ENCODE peak calls at places on chromosomes 4 and X, in ten cellular contexts. O is GM06990; R is HT-29; B is mucosa of descending colon; S is amniotic stem cell; G is ureter; H is activated naive CD8-positive, alpha-beta T cell treated with anti-CD3 and anti-CD28 coated beads, Interleukin-2, amount 10 ng/mL, durations not matched to agents 7 days and 5 days; Q is RKO; A is H7; T is AG08395. W is an unnamed sample.
A peak's percentile ranks its signal among the peaks of the same experiment; 100 is the strongest.

GRCh38 chr4:52843958-52844357 is 18.2 kb upstream of the RASL11B start:
- DNase-seq in A (no peak), S (no peak), R (no peak), T (no peak), B (no peak), G (no peak), H (no peak), Q (no peak), O (no peak), W (no peak)

GRCh38 chr4:1809754-1810502 is 16.8 kb downstream of the FGFR3 start:
- DNase-seq in R (peak; percentile 86), H (peak; percentile 86), B (peak; percentile 85), Q (peak; percentile 64), A (peak; percentile 99), G (peak; percentile 74), O (peak; percentile 76), T (peak; percentile 87), S (no peak), W (peak; percentile 76)

GRCh38 chr4:14334166-14334565 is 668.1 kb upstream of the CPEB2 start:
- DNase-seq in S (no peak), G (no peak), A (no peak), R (no peak), H (no peak), O (no peak), Q (no peak), B (no peak), T (no peak), W (no peak)

GRCh38 chr4:95838192-95838591 is 1.7 kb upstream of the PDHA2 start:
- DNase-seq in H (no peak), T (no peak), G (no peak), B (no peak), R (no peak), Q (no peak), S (no peak), O (no peak), A (peak; percentile 17), W (no peak)

GRCh38 chr4:110970642-110971041 is 347.8 kb upstream of the PITX2 start:
- DNase-seq in H (no peak), S (peak; percentile 35), Q (peak; percentile 72), B (peak; percentile 60), R (peak; percentile 85), A (peak; percentile 14), O (no peak), G (no peak), T (peak; percentile 23), W (peak; percentile 70)

GRCh38 chr4:5158391-5158770 is 107.1 kb downstream of the STK32B start:
- DNase-seq in Q (no peak), T (no peak), B (no peak), H (no peak), O (no peak), G (no peak), R (no peak), S (no peak), A (no peak), W (no peak)

GRCh38 chrX:37818031-37818430 is 29.3 kb downstream of the DYNLT3 start:
- DNase-seq in R (no peak), G (no peak), H (no peak), S (no peak), B (no peak), O (no peak), A (no peak), Q (no peak), T (no peak), W (peak; percentile 36)

GRCh38 chr4:155047755-155048154 is 160.7 kb upstream of the NPY2R start:
- DNase-seq in B (no peak), T (no peak), Q (peak; percentile 6), A (no peak), H (no peak), S (no peak), G (no peak), O (no peak), R (no peak), W (no peak)

GRCh38 chr4:143531368-143531767 is 17.9 kb downstream of the SMARCA5 start:
- DNase-seq in Q (peak; percentile 24), B (no peak), T (peak; percentile 10), G (no peak), A (no peak), S (no peak), H (no peak), O (no peak), R (peak; percentile 12), W (no peak)

GRCh38 chr4:19780871-19781270 is 470.8 kb upstream of the SLIT2 start:
- DNase-seq in H (no peak), Q (no peak), A (no peak), R (no peak), O (no peak), B (no peak), G (no peak), T (no peak), S (no peak), W (no peak)

GRCh38 chrX:96540111-96540631 is 144.5 kb upstream of the DIAPH2 start:
- DNase-seq in S (no peak), T (no peak), B (no peak), R (peak; percentile 30), Q (no peak), O (no peak), A (no peak), G (no peak), H (no peak), W (no peak)

GRCh38 chrX:132045456-132045855 is 22.4 kb downstream of the STK26 start:
- DNase-seq in Q (no peak), A (no peak), H (no peak), O (no peak), G (no peak), R (no peak), B (no peak), T (no peak), S (no peak), W (no peak)

GRCh38 chr4:59971952-59972351 is 1228.2 kb upstream of the ADGRL3 start:
- DNase-seq in R (no peak), Q (no peak), O (no peak), B (no peak), T (no peak), S (no peak), G (no peak), A (no peak), H (no peak), W (no peak)

GRCh38 chrX:94515009-94515408 is 841.0 kb downstream of the FAM133A start:
- DNase-seq in H (no peak), Q (no peak), B (no peak), A (peak; percentile 8), S (no peak), O (no peak), T (no peak), R (no peak), G (no peak), W (no peak)

GRCh38 chrX:79081895-79082512 is 62.5 kb upstream of the GPR174 start:
- DNase-seq in B (no peak), R (peak; percentile 66), T (peak; percentile 39), H (no peak), S (no peak), Q (peak; percentile 66), A (peak; percentile 32), G (no peak), O (peak; percentile 21), W (peak; percentile 19)

GRCh38 chrX:101078716-101079115 is at the start of gene TMEM35A:
- DNase-seq in T (peak; percentile 15), H (no peak), A (peak; percentile 36), Q (no peak), B (peak; percentile 25), S (no peak), R (no peak), G (no peak), O (no peak), W (peak; percentile 21)

GRCh38 chr4:181517521-181517920 is 725.7 kb upstream of the TENM3 start:
- DNase-seq in T (peak; percentile 21), A (no peak), R (no peak), O (no peak), B (no peak), H (no peak), G (no peak), S (no peak), Q (no peak), W (no peak)

GRCh38 chr4:162131256-162131655 is 32.5 kb downstream of the FSTL5 start:
- DNase-seq in R (no peak), T (no peak), G (no peak), Q (peak; percentile 2), S (no peak), H (no peak), O (no peak), B (no peak), A (no peak), W (no peak)

GRCh38 chr4:102402223-102402622 is 56.9 kb upstream of the SLC39A8 start:
- DNase-seq in Q (no peak), A (no peak), G (no peak), B (no peak), S (no peak), R (no peak), T (no peak), H (no peak), O (no peak), W (no peak)

GRCh38 chr4:32689520-32689919 is 1969.4 kb downstream of the PCDH7 start:
- DNase-seq in A (no peak), H (no peak), B (no peak), T (no peak), Q (peak; percentile 57), O (no peak), G (no peak), R (no peak), S (no peak), W (no peak)

GRCh38 chr4:176810481-176811249 is 17.9 kb upstream of the VEGFC start:
- DNase-seq in O (no peak), S (no peak), T (no peak), Q (no peak), A (no peak), B (no peak), R (no peak), H (no peak), G (no peak), W (no peak)

W was measured in colonic mucosa.